ENCODE peak calls at places on chromosomes 5 and 9, in seven cellular contexts. Z, Q, K, B, J, L and U are unnamed samples.
A peak's percentile ranks its signal among the peaks of the same experiment; 100 is the strongest.

GRCh38 chr9:91066042-91066415 is 264.4 kb downstream of the SYK start:
- DNase-seq in Z (no peak), Q (no peak), K (no peak), B (no peak), J (no peak), L (no peak), U (peak; percentile 56)

GRCh38 chr5:143172736-143173135 is 230.8 kb downstream of the NR3C1 start:
- DNase-seq in L (no peak), Z (no peak), Q (no peak), K (no peak), B (no peak), J (no peak), U (no peak)

GRCh38 chr5:77947051-77947428 is 170.9 kb upstream of the TBCA start:
- DNase-seq in B (no peak), L (no peak), K (no peak), Q (no peak), J (no peak), Z (no peak), U (no peak)

GRCh38 chr9:134179918-134180785 is 15.8 kb upstream of the RNU6ATAC start:
- DNase-seq in J (no peak), Q (no peak), K (no peak), B (no peak), L (no peak), Z (no peak), U (peak; percentile 68)

GRCh38 chr9:133708770-133709611 is 29.2 kb downstream of the SARDH start:
- DNase-seq in Q (no peak), Z (no peak), J (no peak), L (no peak), B (no peak), K (no peak), U (no peak)

GRCh38 chr9:91163441-91163772 is 198.3 kb downstream of the AUH start:
- DNase-seq in Z (no peak), Q (no peak), K (no peak), B (no peak), L (no peak), J (no peak), U (no peak)

GRCh38 chr5:71533614-71534013 is 53.5 kb upstream of the MCCC2 start:
- DNase-seq in B (peak; percentile 15), L (no peak), Q (no peak), Z (peak; percentile 53), K (peak; percentile 69), J (no peak), U (no peak)

GRCh38 chr5:84564311-84564710 is 179.6 kb upstream of the EDIL3 start:
- DNase-seq in J (no peak), Q (no peak), L (no peak), K (no peak), Z (peak; percentile 1), B (no peak), U (no peak)

GRCh38 chr9:8205580-8205979 is 406.0 kb upstream of the DMAC1 start:
- DNase-seq in Z (no peak), B (no peak), L (no peak), J (no peak), K (no peak), Q (no peak), U (no peak)

GRCh38 chr9:136941231-136942111 is 3.1 kb downstream of the FBXW5 start:
- DNase-seq in Q (no peak), L (no peak), B (no peak), J (no peak), Z (no peak), K (no peak), U (no peak)

GRCh38 chr9:97571664-97572063 is 61.5 kb downstream of the TSTD2 start:
- DNase-seq in J (no peak), B (no peak), Q (no peak), Z (no peak), L (no peak), K (no peak), U (peak; percentile 56)

GRCh38 chr5:961002-961710 is 47.4 kb upstream of the NKD2 start:
- DNase-seq in B (no peak), Z (no peak), J (no peak), Q (no peak), K (no peak), L (no peak), U (peak; percentile 59)

GRCh38 chr5:55450050-55450765 is 84.6 kb downstream of the PLPP1 start:
- DNase-seq in L (no peak), K (peak; percentile 67), Z (peak; percentile 10), J (no peak), B (no peak), Q (no peak), U (no peak)

GRCh38 chr5:37882636-37883035 is 42.8 kb upstream of the GDNF start:
- DNase-seq in J (no peak), Z (no peak), K (peak; percentile 45), L (no peak), Q (no peak), B (no peak), U (no peak)

GRCh38 chr9:127980056-127980705 is 608 bp downstream of the EEIG1 start:
- DNase-seq in K (peak; percentile 18), Z (no peak), L (peak; percentile 41), B (no peak), J (no peak), Q (no peak), U (no peak)

GRCh38 chr5:173720341-173721258 is 104.2 kb upstream of the BOD1 start:
- DNase-seq in K (no peak), J (no peak), L (no peak), Z (no peak), B (no peak), Q (no peak), U (no peak)

GRCh38 chr9:86376016-86376415 is 21.8 kb upstream of the TUT7 start:
- DNase-seq in L (no peak), B (no peak), Z (no peak), Q (no peak), K (no peak), J (no peak), U (no peak)

GRCh38 chr5:101532430-101532829 is 629.3 kb upstream of the ST8SIA4 start:
- DNase-seq in B (no peak), K (no peak), L (no peak), Z (no peak), J (no peak), Q (no peak), U (no peak)

GRCh38 chr9:5278486-5278885 is 26.0 kb downstream of the RLN2 start:
- DNase-seq in L (no peak), B (no peak), K (no peak), Q (no peak), J (no peak), Z (no peak), U (no peak)

GRCh38 chr5:57434683-57435082 is 47.9 kb downstream of the ACTBL2 start:
- DNase-seq in J (no peak), B (no peak), L (no peak), Z (no peak), K (no peak), Q (no peak), U (no peak)

GRCh38 chr5:57435701-57436134 is 46.9 kb downstream of the ACTBL2 start:
- DNase-seq in K (peak; percentile 98), L (no peak), B (peak; percentile 37), J (peak; percentile 30), Q (peak; percentile 93), Z (peak; percentile 96), U (no peak)

GRCh38 chr5:57431816-57432215 is 50.8 kb downstream of the ACTBL2 start:
- DNase-seq in J (no peak), Z (no peak), L (no peak), Q (no peak), K (no peak), B (no peak), U (no peak)

GRCh38 chr5:57434227-57434640 is 48.4 kb downstream of the ACTBL2 start:
- DNase-seq in J (no peak), Z (no peak), L (no peak), K (peak; percentile 82), B (no peak), Q (no peak), U (no peak)

DNA sequence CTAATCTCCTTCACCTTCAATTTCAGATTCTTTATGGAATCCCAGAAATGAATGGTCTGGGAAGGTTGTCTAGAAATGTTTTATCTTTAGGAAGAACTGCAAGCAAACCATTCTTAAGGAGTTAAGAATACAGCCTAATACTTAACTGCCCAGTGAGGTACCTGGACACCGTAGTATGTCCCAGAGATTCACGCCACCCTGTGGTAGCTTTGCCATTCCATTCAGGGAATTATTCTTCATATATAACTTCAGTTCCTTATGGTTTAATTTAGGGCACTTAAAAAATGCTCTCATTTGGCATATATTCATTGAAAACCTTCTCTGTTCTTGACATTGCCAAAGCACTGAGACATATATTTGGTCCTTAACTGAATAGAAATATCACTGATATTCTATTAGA is 49.7 kb downstream of the ACTBL2 start:
- DNase-seq in L (no peak), B (peak; percentile 23), K (peak; percentile 66), J (peak; percentile 9), Q (no peak), Z (peak; percentile 35), U (no peak)
- TF ChIP-seq CTCF in L (peak; percentile 11), B (peak; percentile 52), K (peak; percentile 54), J (peak; percentile 46), Q (no peak), Z (peak; percentile 38), U (peak; percentile 28)

GRCh38 chr5:88193896-88194295 is 74.7 kb downstream of the TMEM161B start:
- DNase-seq in Z (no peak), J (no peak), L (no peak), K (no peak), Q (no peak), B (no peak), U (no peak)

GRCh38 chr5:88188458-88189132 is 80.0 kb downstream of the TMEM161B start:
- DNase-seq in Z (no peak), J (no peak), L (no peak), B (peak; percentile 19), Q (no peak), K (peak; percentile 20), U (no peak)

DNA sequence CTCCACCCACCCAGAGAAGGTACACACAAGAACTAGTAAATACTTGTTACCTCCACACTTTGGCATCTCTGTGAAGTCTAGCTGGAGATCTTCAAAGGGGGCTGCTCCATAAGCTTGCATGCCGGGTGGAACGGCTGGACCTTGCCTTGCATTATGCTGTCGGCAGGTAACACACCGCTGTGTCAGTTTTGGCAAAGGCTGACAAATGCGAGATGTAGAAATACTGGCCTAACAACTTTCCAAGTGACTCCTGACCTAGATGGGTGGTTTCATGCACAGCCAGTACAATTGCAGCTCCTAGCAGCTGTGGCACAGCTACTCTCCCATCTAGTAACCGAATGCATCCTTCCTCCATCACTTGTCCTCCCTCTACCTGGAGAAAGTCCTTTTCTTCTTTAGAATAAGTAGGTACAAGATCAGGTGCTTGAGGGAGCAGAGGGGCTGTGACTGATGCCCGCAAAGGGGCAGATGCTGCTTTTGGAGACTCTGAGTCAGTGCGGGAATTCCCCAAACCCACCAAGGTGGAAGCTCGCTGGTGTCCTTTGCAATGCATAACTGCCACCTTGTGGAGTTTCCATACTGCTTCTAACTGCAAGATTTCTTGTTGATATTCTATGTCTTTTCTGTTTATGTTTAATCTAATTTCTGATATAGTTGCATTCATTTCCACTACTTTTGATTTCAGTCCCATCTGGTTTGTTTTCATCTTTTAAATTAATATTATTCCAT is 78.4 kb downstream of the TMEM161B start:
- DNase-seq in Q (no peak), B (no peak), K (peak; percentile 18), L (no peak), J (no peak), Z (no peak), U (no peak)
- TF ChIP-seq CTCF in Q (no peak), B (no peak), K (no peak), L (no peak), J (no peak), Z (no peak), U (no peak)

GRCh38 chr5:59506285-59506877 is 387.1 kb downstream of the PDE4D start:
- DNase-seq in J (no peak), L (no peak), K (peak; percentile 77), B (no peak), Q (no peak), Z (peak; percentile 50), U (no peak)
- TF ChIP-seq CTCF in J (peak; percentile 73), L (peak; percentile 72), K (peak; percentile 46), B (peak; percentile 25), Q (peak; percentile 35), Z (no peak), U (peak; percentile 76)

GRCh38 chr9:84493284-84493947 is 152.9 kb upstream of the SLC28A3 start:
- DNase-seq in B (no peak), J (no peak), L (no peak), Z (no peak), Q (no peak), K (no peak), U (no peak)
- TF ChIP-seq CTCF in B (no peak), J (no peak), L (no peak), Z (no peak), Q (no peak), K (no peak), U (no peak)